ENCODE peak calls at places on chromosome 2, in six cellular contexts. One of them, this sample, is unnamed.

GRCh38 chr2:12714391-12715221 is 2.1 kb upstream of the TRIB2 start:
- DNase-seq in tibial artery: no peak
- DNase-seq in A549: no peak
- DNase-seq in adrenal gland: no peak
- DNase-seq in mammary epithelial cell: peak; percentile 59
- DNase-seq in naive thymus-derived CD4-positive, alpha-beta T cell: no peak
- DNase-seq in this sample: no peak

GRCh38 chr2:59177748-59178147 is 936.6 kb upstream of the FANCL start:
- DNase-seq in adrenal gland: no peak
- DNase-seq in naive thymus-derived CD4-positive, alpha-beta T cell: no peak
- DNase-seq in A549: no peak
- DNase-seq in tibial artery: no peak
- DNase-seq in mammary epithelial cell: no peak
- DNase-seq in this sample: no peak

GRCh38 chr2:109351164-109351756 is 222.3 kb downstream of the SH3RF3 start:
- DNase-seq in A549: no peak
- DNase-seq in tibial artery: peak; percentile 54
- DNase-seq in mammary epithelial cell: peak; percentile 88
- DNase-seq in naive thymus-derived CD4-positive, alpha-beta T cell: no peak
- DNase-seq in adrenal gland: peak; percentile 90
- DNase-seq in this sample: peak; percentile 60

GRCh38 chr2:59654753-59655152 is 898.7 kb downstream of the BCL11A start:
- DNase-seq in adrenal gland: peak; percentile 49
- DNase-seq in A549: no peak
- DNase-seq in mammary epithelial cell: peak; percentile 1
- DNase-seq in tibial artery: no peak
- DNase-seq in naive thymus-derived CD4-positive, alpha-beta T cell: no peak
- DNase-seq in this sample: no peak

GRCh38 chr2:206274434-206275273 is at the start of gene ZDBF2:
- DNase-seq in adrenal gland: peak; percentile 60
- DNase-seq in naive thymus-derived CD4-positive, alpha-beta T cell: peak; percentile 64
- DNase-seq in A549: peak; percentile 66
- DNase-seq in mammary epithelial cell: peak; percentile 49
- DNase-seq in tibial artery: no peak
- DNase-seq in this sample: peak; percentile 87

GRCh38 chr2:44351088-44351487 is 10.2 kb downstream of the PREPL start:
- DNase-seq in naive thymus-derived CD4-positive, alpha-beta T cell: no peak
- DNase-seq in tibial artery: no peak
- DNase-seq in mammary epithelial cell: no peak
- DNase-seq in A549: no peak
- DNase-seq in adrenal gland: no peak
- DNase-seq in this sample: no peak

GRCh38 chr2:209614630-209615369 is 156.8 kb upstream of the UNC80 start:
- DNase-seq in adrenal gland: no peak
- DNase-seq in tibial artery: no peak
- DNase-seq in A549: no peak
- DNase-seq in mammary epithelial cell: no peak
- DNase-seq in naive thymus-derived CD4-positive, alpha-beta T cell: no peak
- DNase-seq in this sample: no peak

GRCh38 chr2:109612991-109613921 is 510 bp downstream of the SEPTIN10 start:
- DNase-seq in mammary epithelial cell: peak; percentile 59
- DNase-seq in tibial artery: peak; percentile 54
- DNase-seq in A549: peak; percentile 41
- DNase-seq in naive thymus-derived CD4-positive, alpha-beta T cell: no peak
- DNase-seq in adrenal gland: peak; percentile 65
- DNase-seq in this sample: no peak

GRCh38 chr2:118088051-118089014 is at the start of gene INSIG2:
- DNase-seq in A549: peak; percentile 97
- DNase-seq in naive thymus-derived CD4-positive, alpha-beta T cell: peak; percentile 82
- DNase-seq in tibial artery: peak; percentile 92
- DNase-seq in adrenal gland: peak; percentile 94
- DNase-seq in mammary epithelial cell: peak; percentile 99
- DNase-seq in this sample: peak; percentile 98

GRCh38 chr2:169528271-169528701 is 18.8 kb downstream of the KLHL41 start:
- DNase-seq in mammary epithelial cell: peak; percentile 45
- DNase-seq in tibial artery: peak; percentile 62
- DNase-seq in A549: peak; percentile 66
- DNase-seq in naive thymus-derived CD4-positive, alpha-beta T cell: peak; percentile 51
- DNase-seq in adrenal gland: peak; percentile 80
- DNase-seq in this sample: no peak

GRCh38 chr2:239930871-239931771 is 94.0 kb downstream of the NDUFA10 start:
- DNase-seq in tibial artery: no peak
- DNase-seq in A549: no peak
- DNase-seq in naive thymus-derived CD4-positive, alpha-beta T cell: no peak
- DNase-seq in mammary epithelial cell: no peak
- DNase-seq in adrenal gland: no peak
- DNase-seq in this sample: peak; percentile 41

GRCh38 chr2:24986397-24986796 is 14.6 kb upstream of the DNAJC27 start:
- DNase-seq in mammary epithelial cell: no peak
- DNase-seq in A549: no peak
- DNase-seq in tibial artery: no peak
- DNase-seq in naive thymus-derived CD4-positive, alpha-beta T cell: no peak
- DNase-seq in adrenal gland: peak; percentile 73
- DNase-seq in this sample: no peak

GRCh38 chr2:177296047-177296446 is 31.5 kb upstream of the NFE2L2 start:
- DNase-seq in tibial artery: no peak
- DNase-seq in adrenal gland: no peak
- DNase-seq in A549: peak; percentile 32
- DNase-seq in mammary epithelial cell: peak; percentile 19
- DNase-seq in naive thymus-derived CD4-positive, alpha-beta T cell: peak; percentile 46
- DNase-seq in this sample: no peak

GRCh38 chr2:80852808-80853139 is 548.2 kb upstream of the LRRTM1 start:
- DNase-seq in adrenal gland: no peak
- DNase-seq in naive thymus-derived CD4-positive, alpha-beta T cell: no peak
- DNase-seq in mammary epithelial cell: no peak
- DNase-seq in A549: no peak
- DNase-seq in tibial artery: no peak
- DNase-seq in this sample: no peak

GRCh38 chr2:241207641-241208040 is 19.2 kb downstream of the ANO7 start:
- DNase-seq in mammary epithelial cell: no peak
- DNase-seq in adrenal gland: no peak
- DNase-seq in tibial artery: no peak
- DNase-seq in A549: no peak
- DNase-seq in naive thymus-derived CD4-positive, alpha-beta T cell: no peak
- DNase-seq in this sample: no peak

GRCh38 chr2:163213699-163214098 is 375.1 kb upstream of the KCNH7 start:
- DNase-seq in tibial artery: no peak
- DNase-seq in naive thymus-derived CD4-positive, alpha-beta T cell: no peak
- DNase-seq in adrenal gland: no peak
- DNase-seq in A549: peak; percentile 80
- DNase-seq in mammary epithelial cell: peak; percentile 89
- DNase-seq in this sample: no peak

DNA sequence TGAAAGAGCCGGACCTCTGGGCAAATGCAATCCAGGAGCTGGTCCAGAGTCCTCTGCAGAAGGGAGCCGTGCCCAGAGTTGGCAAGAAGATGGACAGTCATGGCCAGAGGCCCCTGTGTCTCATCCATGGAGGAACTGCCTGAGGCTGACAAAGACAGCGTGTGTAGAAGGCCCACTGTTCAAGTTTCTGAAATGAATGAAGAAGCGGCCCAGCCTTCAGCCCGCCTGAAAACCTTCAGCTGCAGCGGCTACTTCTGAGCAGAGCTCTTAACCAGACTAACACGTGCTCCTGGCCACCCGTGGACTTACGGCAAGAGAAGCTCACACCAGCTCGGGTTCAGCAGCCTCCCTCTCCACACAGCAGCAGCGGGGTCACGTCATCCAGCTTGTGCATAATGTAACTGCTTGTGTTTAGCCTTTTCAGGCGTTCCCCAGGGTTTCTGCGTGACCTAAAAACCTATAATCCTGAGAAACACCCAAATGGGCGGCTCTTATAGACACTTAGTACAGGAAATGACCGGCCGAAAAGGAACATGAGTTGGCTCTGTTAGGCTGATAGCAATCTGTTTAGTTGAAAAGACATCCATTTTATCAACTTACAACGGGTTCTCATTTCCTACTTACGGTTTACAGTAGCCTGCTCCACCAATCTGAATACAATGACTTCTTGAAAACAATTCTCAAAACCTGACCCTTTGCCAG is at the start of gene FAM124B:
- DNase-seq in adrenal gland: peak; percentile 28
- DNase-seq in mammary epithelial cell: no peak
- DNase-seq in A549: no peak
- DNase-seq in tibial artery: peak; percentile 71
- DNase-seq in naive thymus-derived CD4-positive, alpha-beta T cell: peak; percentile 35
- DNase-seq in this sample: no peak
- H3K27ac ChIP-seq in adrenal gland: no peak within 1 kb of the TSS
- H3K27ac ChIP-seq in mammary epithelial cell: no peak within 1 kb of the TSS
- H3K27ac ChIP-seq in A549: no peak within 1 kb of the TSS
- H3K27ac ChIP-seq in tibial artery: no peak within 1 kb of the TSS
- H3K27ac ChIP-seq in naive thymus-derived CD4-positive, alpha-beta T cell: no peak within 1 kb of the TSS
- H3K27ac ChIP-seq in this sample: peak within 1 kb of the TSS; percentile 76

DNA sequence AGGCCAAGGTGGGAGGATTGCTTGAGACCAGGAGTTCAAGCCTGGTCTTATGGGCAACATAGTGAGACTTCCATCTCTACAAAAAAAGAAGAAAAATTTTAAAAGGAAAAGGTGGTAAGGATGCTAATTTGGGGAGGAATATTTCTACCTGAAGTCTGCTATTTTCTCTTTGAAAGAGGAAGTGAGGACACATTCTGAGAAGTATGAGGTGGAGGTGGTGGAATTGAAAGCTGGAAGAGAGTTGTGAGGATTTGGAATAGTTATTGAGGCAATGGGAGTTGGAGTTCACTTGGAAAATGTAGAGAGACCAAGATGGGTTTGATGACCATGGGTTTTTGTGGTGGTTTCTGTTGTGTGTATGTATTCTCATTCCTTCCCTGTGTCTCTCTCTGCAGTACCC is 29.3 kb downstream of the EML4 start:
- DNase-seq in A549: no peak
- DNase-seq in naive thymus-derived CD4-positive, alpha-beta T cell: no peak
- DNase-seq in mammary epithelial cell: no peak
- DNase-seq in tibial artery: no peak
- DNase-seq in adrenal gland: no peak
- DNase-seq in this sample: no peak
- H3K4me1 ChIP-seq in A549: peaks cover 45% of the 10 kb centered on the region
- H3K4me1 ChIP-seq in naive thymus-derived CD4-positive, alpha-beta T cell: peaks cover 30% of the 10 kb centered on the region
- H3K4me1 ChIP-seq in mammary epithelial cell: no peaks in the 10 kb centered on the region
- H3K4me1 ChIP-seq in tibial artery: no peaks in the 10 kb centered on the region
- H3K4me1 ChIP-seq in adrenal gland: peaks cover 47% of the 10 kb centered on the region
- H3K4me1 ChIP-seq in this sample: peaks cover 72% of the 10 kb centered on the region

DNA sequence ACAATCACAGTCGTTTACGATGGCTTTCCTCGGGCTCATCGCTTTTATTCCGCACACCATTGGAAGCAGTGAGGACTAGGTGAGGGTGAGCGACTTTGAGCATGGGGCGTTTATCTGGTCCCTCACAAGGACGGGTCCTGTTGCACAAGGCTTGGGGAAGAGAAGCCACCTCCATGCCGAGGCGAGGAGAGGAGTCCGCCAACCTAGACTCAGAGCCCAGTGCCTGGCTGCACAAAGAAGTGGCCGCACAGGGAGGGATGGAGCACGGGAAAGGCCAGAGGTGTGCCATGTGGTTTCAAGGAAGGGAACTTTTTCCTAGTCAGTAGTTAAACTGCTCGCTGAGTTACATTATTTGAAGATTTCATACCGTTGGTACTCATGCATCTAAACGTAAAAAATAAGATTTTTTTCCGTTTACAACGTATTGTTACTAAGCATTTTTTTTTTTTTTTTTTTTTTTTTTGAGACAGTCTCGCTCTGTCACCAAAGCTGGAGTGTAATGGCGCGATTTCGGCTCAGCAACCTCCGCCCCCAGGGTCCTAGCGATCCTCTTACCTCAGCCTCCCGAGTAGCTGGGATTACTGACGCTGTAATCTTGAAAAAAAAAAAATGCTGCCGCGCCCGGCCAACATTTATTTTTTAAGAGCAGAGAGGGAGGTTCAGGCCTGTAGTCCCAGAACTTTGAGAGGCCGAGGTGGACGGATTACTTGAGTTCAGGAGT is 868 bp upstream of the CYP27C1 start:
- DNase-seq in A549: no peak
- DNase-seq in mammary epithelial cell: no peak
- DNase-seq in naive thymus-derived CD4-positive, alpha-beta T cell: no peak
- DNase-seq in adrenal gland: no peak
- DNase-seq in tibial artery: no peak
- DNase-seq in this sample: no peak
- H3K27ac ChIP-seq in A549: peak overlapping the region; percentile 95
- H3K27ac ChIP-seq in mammary epithelial cell: peak overlapping the region; percentile 69
- H3K27ac ChIP-seq in naive thymus-derived CD4-positive, alpha-beta T cell: no peak overlapping the region
- H3K27ac ChIP-seq in adrenal gland: no peak overlapping the region
- H3K27ac ChIP-seq in tibial artery: no peak overlapping the region
- H3K27ac ChIP-seq in this sample: no peak overlapping the region

DNA sequence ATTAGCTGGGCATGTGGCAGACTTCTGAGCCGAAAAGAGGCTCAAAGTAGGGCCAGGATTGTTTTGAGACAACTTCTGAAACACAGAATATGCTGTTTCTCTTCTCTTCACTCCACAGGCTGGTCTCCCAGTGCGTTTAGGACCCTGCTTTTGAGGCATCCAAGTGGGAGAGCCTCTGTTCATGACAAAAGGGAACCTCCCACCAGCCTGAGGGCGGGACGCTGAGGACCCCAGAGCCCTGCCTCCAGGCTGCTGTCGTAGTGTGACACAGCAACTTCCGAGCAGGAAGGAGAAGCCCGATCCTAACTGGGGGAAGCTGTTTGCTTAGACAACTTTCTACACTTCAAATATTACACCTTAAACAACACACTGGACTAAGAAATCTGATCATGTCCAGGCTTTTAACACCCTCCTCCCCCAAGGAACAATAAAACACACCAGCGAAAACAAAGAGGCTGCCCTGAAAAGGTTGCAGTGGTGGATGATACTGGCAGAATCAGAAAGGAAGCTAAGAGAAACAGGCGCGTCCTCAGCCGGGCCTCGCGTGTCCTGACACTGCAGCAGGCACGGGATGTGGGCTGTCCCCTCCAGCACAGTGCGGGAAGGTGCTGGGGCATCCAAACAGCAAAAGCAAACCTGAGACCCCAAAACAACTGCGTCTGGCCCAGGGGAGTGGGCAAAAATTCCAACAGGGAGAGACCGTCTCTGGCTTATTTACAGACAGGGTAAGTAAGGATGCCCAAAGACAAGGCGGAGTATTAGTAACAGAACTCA is 9.3 kb downstream of the SERTAD2 start:
- DNase-seq in tibial artery: peak; percentile 84
- DNase-seq in adrenal gland: peak; percentile 79
- DNase-seq in naive thymus-derived CD4-positive, alpha-beta T cell: peak; percentile 54
- DNase-seq in A549: peak; percentile 95
- DNase-seq in mammary epithelial cell: peak; percentile 73
- DNase-seq in this sample: peak; percentile 91
- H3K4me1 ChIP-seq in tibial artery: no peaks in the 10 kb centered on the region
- H3K4me1 ChIP-seq in adrenal gland: peaks cover 33% of the 10 kb centered on the region
- H3K4me1 ChIP-seq in naive thymus-derived CD4-positive, alpha-beta T cell: peaks cover 4% of the 10 kb centered on the region
- H3K4me1 ChIP-seq in A549: peaks cover 87% of the 10 kb centered on the region
- H3K4me1 ChIP-seq in mammary epithelial cell: peaks cover 70% of the 10 kb centered on the region
- H3K4me1 ChIP-seq in this sample: peaks cover 17% of the 10 kb centered on the region

DNA sequence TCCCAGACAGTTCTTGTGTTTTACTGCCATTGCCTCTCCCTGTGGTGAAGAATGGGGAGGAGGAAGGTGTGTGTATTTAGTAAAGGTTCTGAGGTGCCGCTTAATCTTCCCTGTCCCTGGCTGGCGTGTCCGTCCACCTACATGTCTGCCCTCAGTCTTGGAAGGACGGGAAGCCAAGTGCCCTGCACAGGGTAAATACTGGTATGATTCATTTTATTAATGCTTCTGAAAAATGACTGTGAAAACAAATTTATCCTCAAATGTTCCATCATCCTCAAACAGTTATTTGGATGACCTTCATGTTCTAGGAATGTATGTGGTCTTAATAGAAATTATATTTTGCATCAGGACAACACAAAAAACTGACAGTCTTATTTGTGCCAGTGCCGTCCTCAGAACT is 6.6 kb downstream of the EPAS1 start:
- DNase-seq in tibial artery: no peak
- DNase-seq in adrenal gland: no peak
- DNase-seq in naive thymus-derived CD4-positive, alpha-beta T cell: no peak
- DNase-seq in mammary epithelial cell: no peak
- DNase-seq in A549: no peak
- DNase-seq in this sample: no peak
- H3K27ac ChIP-seq in tibial artery: peak overlapping the region; percentile 58
- H3K27ac ChIP-seq in adrenal gland: no peak overlapping the region
- H3K27ac ChIP-seq in naive thymus-derived CD4-positive, alpha-beta T cell: no peak overlapping the region
- H3K27ac ChIP-seq in mammary epithelial cell: no peak overlapping the region
- H3K27ac ChIP-seq in A549: peak overlapping the region; percentile 71
- H3K27ac ChIP-seq in this sample: peak overlapping the region; percentile 75

GRCh38 chr2:85714841-85715240 is 20.7 kb downstream of the GNLY start:
- DNase-seq in mammary epithelial cell: no peak
- DNase-seq in naive thymus-derived CD4-positive, alpha-beta T cell: no peak
- DNase-seq in tibial artery: no peak
- DNase-seq in adrenal gland: no peak
- DNase-seq in A549: no peak
- DNase-seq in this sample: no peak
- H3K4me1 ChIP-seq in mammary epithelial cell: peaks cover 4% of the 10 kb centered on the region
- H3K4me1 ChIP-seq in naive thymus-derived CD4-positive, alpha-beta T cell: no peaks in the 10 kb centered on the region
- H3K4me1 ChIP-seq in tibial artery: no peaks in the 10 kb centered on the region
- H3K4me1 ChIP-seq in adrenal gland: peaks cover 15% of the 10 kb centered on the region
- H3K4me1 ChIP-seq in A549: peaks cover 12% of the 10 kb centered on the region
- H3K4me1 ChIP-seq in this sample: peaks cover 33% of the 10 kb centered on the region

This sample was measured in left lung.